ENCODE peak calls at places on chromosomes 1 and 21, in seven cellular contexts. P is coronary artery, I is omental fat pad, L is neural crest cell, M is HCT116, D is heart right ventricle, E is GM23338. N is an unnamed sample.
A peak's percentile ranks its signal among the peaks of the same experiment; 100 is the strongest.

GRCh38 chr21:31222142-31222541 is 121.9 kb downstream of the TIAM1 start:
- DNase-seq in I (no peak), P (no peak), M (no peak), L (no peak), E (no peak), D (no peak), N (no peak)

GRCh38 chr1:48006318-48006717 is 9.1 kb upstream of the TRABD2B start:
- DNase-seq in I (no peak), P (no peak), D (no peak), E (no peak), L (no peak), M (no peak), N (no peak)

GRCh38 chr1:42937836-42938595 is 20.7 kb downstream of the SLC2A1 start:
- DNase-seq in L (no peak), D (no peak), P (no peak), I (no peak), E (no peak), M (no peak), N (no peak)

GRCh38 chr1:206445116-206445515 is 25.2 kb upstream of the IKBKE start:
- DNase-seq in P (no peak), D (peak; percentile 33), L (no peak), E (no peak), I (no peak), M (no peak), N (no peak)

GRCh38 chr1:205326812-205327466 is 5.4 kb upstream of the NUAK2 start:
- DNase-seq in M (no peak), D (no peak), P (no peak), E (no peak), I (no peak), L (no peak), N (no peak)

GRCh38 chr1:244730153-244730933 is 77.4 kb downstream of the DESI2 start:
- DNase-seq in E (peak; percentile 73), D (peak; percentile 42), L (peak; percentile 37), P (no peak), I (no peak), M (no peak), N (peak; percentile 72)

GRCh38 chr1:58768971-58769808 is 14.7 kb downstream of the JUN start:
- DNase-seq in L (peak; percentile 89), M (no peak), P (no peak), E (peak; percentile 95), I (peak; percentile 98), D (peak; percentile 85), N (peak; percentile 78)

GRCh38 chr1:10628685-10629084 is 153.9 kb downstream of the PEX14 start:
- DNase-seq in E (no peak), M (no peak), L (no peak), D (peak; percentile 81), I (no peak), P (no peak), N (no peak)

GRCh38 chr1:230113605-230114241 is 46.7 kb downstream of the GALNT2 start:
- DNase-seq in I (no peak), D (no peak), E (no peak), P (no peak), M (no peak), L (no peak), N (no peak)

GRCh38 chr1:109623601-109624161 is 4.0 kb downstream of the AMPD2 start:
- DNase-seq in L (no peak), I (no peak), P (no peak), D (no peak), M (no peak), E (no peak), N (no peak)

GRCh38 chr1:45097944-45098343 is 85.9 kb downstream of the UROD start:
- DNase-seq in I (no peak), L (no peak), E (peak; percentile 8), D (no peak), P (no peak), M (no peak), N (no peak)

GRCh38 chr1:90721210-90722194 is 4.4 kb upstream of the BARHL2 start:
- DNase-seq in E (peak; percentile 91), P (no peak), D (peak; percentile 61), M (peak; percentile 52), I (no peak), L (peak; percentile 71), N (no peak)

GRCh38 chr1:47523812-47524170 is 85.9 kb downstream of the FOXD2 start:
- DNase-seq in L (no peak), D (no peak), P (no peak), M (no peak), I (no peak), E (peak; percentile 48), N (no peak)

GRCh38 chr1:227793948-227794812 is 21.3 kb upstream of the PRSS38 start:
- DNase-seq in P (peak; percentile 76), L (no peak), M (no peak), I (peak; percentile 45), D (peak; percentile 55), E (peak; percentile 84), N (peak; percentile 74)

GRCh38 chr1:145985502-145986439 is 10.6 kb downstream of the TXNIP start:
- DNase-seq in D (peak; percentile 45), L (no peak), E (peak; percentile 39), I (no peak), M (peak; percentile 33), P (peak; percentile 73), N (no peak)

GRCh38 chr1:231272880-231273279 is 31.9 kb downstream of the GNPAT start:
- DNase-seq in E (no peak), I (no peak), M (no peak), D (no peak), P (no peak), L (no peak), N (no peak)

GRCh38 chr21:45152265-45152746 is 77.9 kb downstream of the ADARB1 start:
- DNase-seq in M (no peak), I (no peak), P (peak; percentile 66), E (peak; percentile 60), D (no peak), L (peak; percentile 51), N (no peak)

GRCh38 chr1:98205291-98206017 is 284.6 kb upstream of the DPYD start:
- DNase-seq in D (no peak), M (no peak), E (peak; percentile 92), L (no peak), P (no peak), I (no peak), N (no peak)

GRCh38 chr1:207140536-207140935 is 36.5 kb downstream of the C4BPA start:
- DNase-seq in L (no peak), I (no peak), M (no peak), P (no peak), E (no peak), D (no peak), N (no peak)

GRCh38 chr1:185338719-185339622 is 21.9 kb upstream of the IVNS1ABP start:
- DNase-seq in L (no peak), P (no peak), D (no peak), I (no peak), E (peak; percentile 21), M (no peak), N (no peak)

GRCh38 chr1:66980745-66981367 is 56.1 kb downstream of the MIER1 start:
- DNase-seq in M (no peak), L (no peak), E (no peak), I (no peak), D (no peak), P (no peak), N (no peak)

GRCh38 chr1:239976130-239976968 is 115.3 kb upstream of the FMN2 start:
- DNase-seq in L (peak; percentile 57), I (no peak), E (peak; percentile 75), P (no peak), M (peak; percentile 22), D (peak; percentile 27), N (no peak)

GRCh38 chr1:68011786-68012375 is 38.5 kb downstream of the DIRAS3 start:
- DNase-seq in I (no peak), L (no peak), M (no peak), D (no peak), E (no peak), P (no peak), N (no peak)

GRCh38 chr1:68016364-68016763 is 34.1 kb downstream of the DIRAS3 start:
- DNase-seq in L (no peak), D (no peak), P (no peak), I (no peak), M (no peak), E (no peak), N (no peak)

GRCh38 chr1:68015369-68015768 is 35.1 kb downstream of the DIRAS3 start:
- DNase-seq in L (no peak), M (no peak), E (no peak), I (no peak), D (no peak), P (no peak), N (no peak)

GRCh38 chr1:68013351-68013750 is 37.1 kb downstream of the DIRAS3 start:
- DNase-seq in P (no peak), M (no peak), E (no peak), D (no peak), I (no peak), L (no peak), N (no peak)

DNA sequence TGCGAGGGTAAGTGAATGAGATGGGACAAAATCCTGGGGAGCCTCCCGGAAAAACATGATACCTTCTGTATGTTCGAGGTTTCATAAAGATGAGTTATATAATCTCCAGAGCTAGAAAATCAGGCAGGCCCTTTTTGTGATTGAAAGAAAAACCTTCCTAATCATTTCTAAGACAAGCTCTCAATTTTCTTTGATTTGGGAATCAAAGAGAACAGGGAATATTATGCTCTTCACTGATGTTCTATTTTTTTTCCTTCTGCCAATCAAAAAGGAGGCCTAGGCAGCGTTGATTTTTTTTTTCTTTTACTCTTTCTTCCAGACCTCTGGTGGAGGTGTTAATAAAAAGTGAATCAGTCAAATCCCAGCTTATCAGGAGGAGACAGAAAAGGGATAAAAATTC is 34.5 kb downstream of the DIRAS3 start:
- DNase-seq in I (no peak), L (no peak), P (no peak), D (no peak), M (no peak), E (no peak), N (no peak)
- TF ChIP-seq CTCF in I (no peak), L (no peak), P (no peak), D (no peak), M (no peak), E (no peak), N (no peak)

GRCh38 chr1:160877221-160877620 is 7.8 kb downstream of the ITLN1 start:
- DNase-seq in D (no peak), I (no peak), M (no peak), E (peak; percentile 61), P (no peak), L (no peak), N (no peak)
- TF ChIP-seq CTCF in D (no peak), I (no peak), M (peak; percentile 11), E (peak; percentile 58), P (no peak), L (peak; percentile 21), N (peak; percentile 16)

DNA sequence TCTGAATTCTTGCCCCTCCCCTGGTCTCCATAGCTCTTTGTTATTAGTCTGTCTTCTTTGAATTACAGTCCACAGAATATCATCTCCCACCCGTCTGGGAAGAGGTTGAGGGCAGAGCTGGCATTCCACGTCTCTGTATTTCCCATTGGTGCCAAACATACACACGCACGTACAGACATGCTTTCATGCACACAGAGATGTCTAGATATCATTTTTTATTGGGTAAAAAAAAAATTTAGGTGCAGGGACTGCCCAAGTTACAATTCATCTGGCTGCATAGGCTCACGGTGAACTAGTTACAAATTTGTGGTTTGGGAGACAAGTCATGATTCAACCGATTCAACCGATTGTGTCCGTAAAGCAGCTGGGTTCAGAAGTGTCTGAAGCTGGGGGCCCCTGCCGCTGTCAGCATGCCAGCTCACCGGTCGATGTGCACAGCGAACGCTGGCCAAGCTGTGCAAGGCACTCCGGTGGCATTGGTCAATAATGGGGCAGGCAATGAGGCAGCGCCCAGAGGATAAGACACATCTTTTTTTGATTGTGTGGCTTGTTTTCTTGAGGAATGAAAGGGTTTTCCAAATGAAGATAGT is 73.7 kb downstream of the KCNN3 start:
- DNase-seq in M (no peak), E (no peak), P (no peak), D (no peak), L (no peak), I (no peak), N (no peak)
- TF ChIP-seq CTCF in M (no peak), E (no peak), P (no peak), D (no peak), L (no peak), I (no peak), N (no peak)

GRCh38 chr1:155978325-155978972 is at the start of gene ARHGEF2:
- DNase-seq in D (peak; percentile 87), E (peak; percentile 97), I (peak; percentile 57), M (no peak), P (peak; percentile 84), L (peak; percentile 55), N (peak; percentile 79)
- TF ChIP-seq CTCF in D (peak; percentile 17), E (peak; percentile 52), I (no peak), M (no peak), P (no peak), L (peak; percentile 50), N (peak; percentile 54)